ENCODE peak calls at places on chromosomes 4 and X, in ten cellular contexts. I is activated naive CD4-positive, alpha-beta T cell treated with Interleukin-2 at 50 U/mL for 16 hours; J is EL; R is NCI-H82; H is adrenal gland; D is activated CD4-positive, alpha-beta T cell treated with anti-CD3 and anti-CD28 coated beads for 24 hours; N is GM20000; O is NAMALWA; M is AG04449; F is foreskin fibroblast. W is an unnamed sample.

GRCh38 chr4:184591070-184591677 is 58.1 kb downstream of the CASP3 start:
- DNase-seq in H (no peak), D (no peak), M (no peak), N (no peak), I (no peak), O (no peak), F (no peak), R (no peak), J (no peak), W (no peak)

GRCh38 chr4:89305712-89306437 is 1.7 kb downstream of the GPRIN3 start:
- DNase-seq in O (no peak), N (no peak), D (no peak), F (peak), H (no peak), I (no peak), R (peak), M (no peak), J (no peak), W (no peak)

GRCh38 chr4:152220201-152220666 is 315.7 kb downstream of the FBXW7 start:
- DNase-seq in J (peak), O (no peak), M (no peak), F (no peak), R (no peak), N (no peak), D (no peak), I (no peak), H (no peak), W (no peak)

GRCh38 chr4:89248879-89249281 is 58.7 kb downstream of the GPRIN3 start:
- DNase-seq in I (no peak), H (no peak), M (no peak), R (no peak), F (no peak), N (no peak), D (no peak), J (no peak), O (no peak), W (no peak)

GRCh38 chr4:106194801-106195200 is 121.2 kb downstream of the TBCK start:
- DNase-seq in N (no peak), O (no peak), F (no peak), D (no peak), J (no peak), M (no peak), R (no peak), H (no peak), I (no peak), W (no peak)

GRCh38 chrX:135435933-135436332 is 14.2 kb downstream of the SMIM10L2A start:
- DNase-seq in H (no peak), R (no peak), O (no peak), N (no peak), J (no peak), M (no peak), D (no peak), F (no peak), I (no peak), W (no peak)

GRCh38 chr4:69075061-69075792 is 21.0 kb upstream of the UGT2B7 start:
- DNase-seq in N (no peak), J (peak), M (no peak), R (no peak), D (no peak), F (peak), I (no peak), O (no peak), H (no peak), W (no peak)

GRCh38 chr4:34412233-34412632 is 1832.1 kb downstream of the ARAP2 start:
- DNase-seq in J (no peak), F (no peak), M (no peak), D (no peak), H (no peak), I (no peak), O (no peak), N (no peak), R (no peak), W (no peak)

GRCh38 chrX:2450681-2451080 is 50.1 kb downstream of the DHRSX start:
- DNase-seq in O (no peak), H (no peak), J (no peak), M (no peak), R (no peak), D (no peak), N (no peak), I (no peak), F (no peak), W (no peak)

GRCh38 chrX:113305496-113305895 is 464.9 kb upstream of the AMOT start:
- DNase-seq in O (no peak), I (no peak), D (no peak), J (peak), M (peak), H (no peak), F (peak), R (no peak), N (no peak), W (no peak)

GRCh38 chr4:18689308-18689915 is 667.9 kb upstream of the LCORL start:
- DNase-seq in O (peak), R (peak), H (peak), F (peak), M (peak), N (peak), I (peak), D (peak), J (peak), W (no peak)

GRCh38 chr4:128357286-128357685 is 69.7 kb upstream of the PGRMC2 start:
- DNase-seq in H (no peak), R (no peak), O (no peak), F (peak), D (no peak), M (no peak), I (no peak), N (no peak), J (no peak), W (no peak)

GRCh38 chrX:96688789-96689188 is 4.1 kb downstream of the DIAPH2 start:
- DNase-seq in R (peak), O (no peak), M (no peak), I (no peak), J (no peak), D (no peak), F (no peak), H (no peak), N (no peak), W (no peak)

W was measured in cortex of kidney.